ENCODE peak calls at places on chromosomes 7 and 10, in ten cellular contexts. L, P, Y, R, H, A, X, V, U and M are unnamed samples.

GRCh38 chr7:75565129-75565528 is 73.0 kb downstream of the SPDYE5 start:
- DNase-seq in P (peak; percentile 32), L (no peak), Y (peak; percentile 61), H (peak; percentile 15), X (peak; percentile 90), R (no peak), U (no peak), A (no peak), V (no peak), M (peak; percentile 87)

GRCh38 chr7:122827763-122828162 is 58.5 kb downstream of the CADPS2 start:
- DNase-seq in X (no peak), R (no peak), P (no peak), H (no peak), U (no peak), V (no peak), A (no peak), L (no peak), Y (no peak), M (no peak)

GRCh38 chr7:35831208-35831607 is 30.4 kb downstream of the SEPTIN7 start:
- DNase-seq in L (no peak), U (no peak), Y (no peak), V (no peak), P (no peak), H (no peak), R (no peak), A (no peak), X (no peak), M (no peak)

GRCh38 chr10:95183451-95184230 is 10.4 kb upstream of the ACSM6 start:
- DNase-seq in L (peak; percentile 85), H (peak; percentile 92), R (peak; percentile 96), P (peak; percentile 86), Y (peak; percentile 66), X (peak; percentile 90), V (peak; percentile 55), U (peak; percentile 82), A (peak; percentile 87), M (peak; percentile 74)

GRCh38 chr10:1057106-1057657 is 997 bp downstream of the WDR37 start:
- DNase-seq in Y (no peak), V (no peak), A (no peak), H (no peak), X (no peak), R (no peak), U (no peak), L (no peak), P (no peak), M (no peak)

GRCh38 chr10:121615862-121616261 is 17.6 kb upstream of the FGFR2 start:
- DNase-seq in L (no peak), R (no peak), P (no peak), Y (no peak), U (no peak), A (peak; percentile 48), X (no peak), V (no peak), H (no peak), M (no peak)

GRCh38 chr7:50827281-50827680 is 44.6 kb upstream of the GRB10 start:
- DNase-seq in H (no peak), R (no peak), U (no peak), V (no peak), P (no peak), A (no peak), Y (no peak), L (no peak), X (no peak), M (no peak)

GRCh38 chr7:129779602-129780256 is 168.2 kb downstream of the NRF1 start:
- DNase-seq in L (no peak), A (no peak), U (no peak), Y (no peak), R (peak; percentile 86), P (no peak), H (no peak), V (no peak), X (no peak), M (peak; percentile 49)

GRCh38 chr10:101570764-101571572 is 17.1 kb downstream of the POLL start:
- DNase-seq in H (no peak), U (peak; percentile 68), X (no peak), L (no peak), P (no peak), Y (no peak), R (no peak), V (no peak), A (no peak), M (no peak)

GRCh38 chr7:1397491-1398327 is 61.6 kb downstream of the MICALL2 start:
- DNase-seq in L (no peak), U (no peak), A (no peak), Y (no peak), X (no peak), P (no peak), H (no peak), V (no peak), R (no peak), M (no peak)

GRCh38 chr10:66928000-66928770 is 2.3 kb downstream of the LRRTM3 start:
- DNase-seq in P (peak; percentile 26), U (no peak), H (no peak), R (no peak), Y (no peak), A (peak; percentile 49), L (no peak), X (no peak), V (no peak), M (no peak)

DNA sequence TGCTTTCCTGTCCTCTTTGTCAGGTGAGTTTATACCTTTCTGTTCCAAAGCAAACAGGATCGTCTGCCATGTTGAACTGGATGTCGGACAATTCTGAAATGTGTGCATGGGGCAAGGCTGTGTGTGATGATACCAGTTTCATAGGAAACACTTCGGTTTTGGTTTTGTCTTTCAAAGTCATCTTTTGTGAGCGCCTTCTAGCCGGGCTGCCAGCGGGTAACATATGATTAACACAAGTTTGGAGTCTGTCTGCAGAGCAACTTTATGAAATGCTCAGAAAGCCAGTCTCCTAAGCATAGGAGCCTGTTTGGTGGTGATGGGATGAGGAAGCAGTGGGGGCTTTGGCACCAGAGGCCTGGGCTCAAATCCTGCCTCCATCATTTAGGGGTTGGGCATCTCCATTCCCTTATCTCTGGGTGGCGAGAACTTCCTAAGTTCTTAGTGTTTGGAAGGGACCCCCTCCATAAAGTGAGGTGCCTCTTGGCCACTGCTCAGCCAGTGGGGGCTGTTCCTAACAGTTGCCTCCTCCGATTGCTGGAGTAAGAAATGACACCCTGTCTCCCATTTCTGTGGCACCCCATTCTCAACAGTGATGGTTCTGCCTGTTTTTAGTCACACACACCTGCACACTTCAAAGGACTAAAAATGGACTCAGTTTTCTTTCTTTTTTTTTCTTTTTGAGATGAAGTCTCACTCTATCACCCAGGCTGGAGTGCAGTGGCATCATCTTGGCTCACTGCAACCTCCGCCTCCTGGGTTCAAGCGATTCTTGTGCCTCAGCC is 36.8 kb downstream of the CUX1 start:
- DNase-seq in P (no peak), X (no peak), H (no peak), Y (no peak), U (no peak), A (peak; percentile 50), V (no peak), L (no peak), R (no peak), M (no peak)
- H3K4me1 ChIP-seq in P (peaks cover 48% of the 10 kb centered on the region), X (peaks cover 11% of the 10 kb centered on the region), H (peaks cover 62% of the 10 kb centered on the region), Y (peaks cover 6% of the 10 kb centered on the region), U (peaks cover 7% of the 10 kb centered on the region), A (no peaks in the 10 kb centered on the region), V (peaks cover 14% of the 10 kb centered on the region), L (no peaks in the 10 kb centered on the region), R (peaks cover 15% of the 10 kb centered on the region), M (peaks cover 8% of the 10 kb centered on the region)

GRCh38 chr7:136726460-136726859 is 142.0 kb upstream of the CHRM2 start:
- DNase-seq in V (no peak), P (no peak), L (no peak), H (no peak), U (no peak), R (no peak), A (no peak), Y (no peak), X (no peak), M (no peak)
- H3K4me1 ChIP-seq in V (no peaks in the 10 kb centered on the region), P (no peaks in the 10 kb centered on the region), L (no peaks in the 10 kb centered on the region), H (no peaks in the 10 kb centered on the region), U (no peaks in the 10 kb centered on the region), R (no peaks in the 10 kb centered on the region), A (no peaks in the 10 kb centered on the region), Y (no peaks in the 10 kb centered on the region), X (no peaks in the 10 kb centered on the region), M (no peaks in the 10 kb centered on the region)

DNA sequence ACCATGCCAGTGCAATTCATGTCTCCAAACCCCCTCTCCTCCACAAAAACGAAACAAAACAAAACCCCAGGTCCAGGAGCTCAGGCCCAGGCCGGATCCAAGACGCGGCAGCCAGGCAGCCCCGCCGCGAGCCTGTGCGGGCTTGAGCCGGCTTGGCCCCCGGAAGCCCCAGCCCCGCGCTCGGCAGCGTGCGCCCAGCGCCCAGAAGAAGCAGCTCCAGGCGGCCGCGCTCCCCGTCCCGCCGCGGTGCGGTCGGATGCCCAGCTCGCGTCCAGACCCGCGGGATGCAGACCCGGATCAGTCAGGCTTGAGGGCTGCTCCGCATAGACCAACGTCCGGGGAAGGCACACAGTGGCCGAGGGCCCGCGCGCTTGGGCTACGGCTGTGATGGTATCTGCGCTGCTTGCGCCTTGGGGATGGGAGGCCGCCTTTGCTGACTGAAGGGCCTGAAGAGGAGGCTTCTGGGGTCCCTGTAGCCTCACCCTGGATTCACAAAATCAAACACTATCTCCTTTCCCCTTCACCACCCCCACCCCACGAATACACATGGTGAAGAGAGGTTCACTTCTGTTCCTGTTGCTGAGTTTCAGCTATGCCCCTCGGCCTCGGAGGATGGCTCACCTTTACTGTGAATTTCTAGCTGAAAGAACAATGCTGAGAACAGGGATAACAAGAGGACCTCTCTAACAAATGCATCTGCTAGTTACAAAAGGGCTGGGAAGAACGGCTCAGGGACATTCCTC is 79.9 kb upstream of the EN2 start:
- DNase-seq in U (no peak), P (no peak), H (no peak), A (no peak), X (peak; percentile 12), Y (no peak), R (peak; percentile 74), L (no peak), V (no peak), M (no peak)
- H3K4me1 ChIP-seq in U (peaks cover 59% of the 10 kb centered on the region), P (peaks cover 59% of the 10 kb centered on the region), H (peaks cover 14% of the 10 kb centered on the region), A (no peaks in the 10 kb centered on the region), X (peaks cover 36% of the 10 kb centered on the region), Y (peaks cover 37% of the 10 kb centered on the region), R (no peaks in the 10 kb centered on the region), L (peaks cover 52% of the 10 kb centered on the region), V (peaks cover 20% of the 10 kb centered on the region), M (peaks cover 12% of the 10 kb centered on the region)

DNA sequence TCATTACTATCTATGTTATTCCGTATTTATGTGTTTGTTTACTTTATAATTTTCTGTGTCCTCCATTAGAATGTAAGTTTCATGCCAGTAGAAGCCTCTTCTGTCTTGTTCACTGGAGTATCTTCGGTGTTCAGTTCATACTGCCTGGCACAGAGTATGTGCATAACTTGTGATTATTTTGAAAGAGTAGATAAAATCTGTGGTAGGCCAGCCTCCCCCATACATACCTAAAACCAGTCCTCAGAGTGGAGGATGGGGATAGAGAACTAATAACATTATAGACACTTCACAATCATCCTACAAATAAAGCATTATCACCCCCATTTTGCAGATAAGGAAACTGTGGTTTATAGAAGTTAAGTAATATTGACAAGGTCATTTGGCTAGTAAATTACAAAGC is 28.0 kb downstream of the VIM start:
- DNase-seq in U (no peak), X (no peak), A (no peak), Y (no peak), R (no peak), L (no peak), P (no peak), H (no peak), V (no peak), M (no peak)
- H3K4me1 ChIP-seq in U (peaks cover 6% of the 10 kb centered on the region), X (no peaks in the 10 kb centered on the region), A (no peaks in the 10 kb centered on the region), Y (no peaks in the 10 kb centered on the region), R (no peaks in the 10 kb centered on the region), L (no peaks in the 10 kb centered on the region), P (peaks cover 3% of the 10 kb centered on the region), H (no peaks in the 10 kb centered on the region), V (no peaks in the 10 kb centered on the region), M (no peaks in the 10 kb centered on the region)